ENCODE peak calls at places on chromosomes 3 and 15, in four cellular contexts. One of them, this sample, is unnamed.
A peak's percentile ranks its signal among the peaks of the same experiment; 100 is the strongest.

GRCh38 chr3:23085256-23085655 is 117.9 kb upstream of the UBE2E2 start:
- DNase-seq in activated naive CD4-positive, alpha-beta T cell treated with anti-CD3 and anti-CD28 coated beads, Interleukin-2, amount 10 ng/mL, durations not matched to agents 7 days and 5 days: no peak
- DNase-seq in choroid plexus epithelial cell: peak; percentile 54
- DNase-seq in stimulated activated CD4-positive, alpha-beta T cell treated with anti-CD3 and anti-CD28 coated beads, Interleukin-1b, Interleukin-23, amount 100 ng/mL, for 4 hours: no peak
- DNase-seq in this sample: no peak

GRCh38 chr15:72202302-72202701 is 4.7 kb upstream of the GRAMD2A start:
- DNase-seq in activated naive CD4-positive, alpha-beta T cell treated with anti-CD3 and anti-CD28 coated beads, Interleukin-2, amount 10 ng/mL, durations not matched to agents 7 days and 5 days: no peak
- DNase-seq in choroid plexus epithelial cell: no peak
- DNase-seq in stimulated activated CD4-positive, alpha-beta T cell treated with anti-CD3 and anti-CD28 coated beads, Interleukin-1b, Interleukin-23, amount 100 ng/mL, for 4 hours: no peak
- DNase-seq in this sample: no peak

GRCh38 chr3:36744770-36745169 is 19.6 kb downstream of the DCLK3 start:
- DNase-seq in activated naive CD4-positive, alpha-beta T cell treated with anti-CD3 and anti-CD28 coated beads, Interleukin-2, amount 10 ng/mL, durations not matched to agents 7 days and 5 days: no peak
- DNase-seq in choroid plexus epithelial cell: no peak
- DNase-seq in stimulated activated CD4-positive, alpha-beta T cell treated with anti-CD3 and anti-CD28 coated beads, Interleukin-1b, Interleukin-23, amount 100 ng/mL, for 4 hours: no peak
- DNase-seq in this sample: no peak

GRCh38 chr3:183584246-183584913 is 28.9 kb upstream of the KLHL6 start:
- DNase-seq in activated naive CD4-positive, alpha-beta T cell treated with anti-CD3 and anti-CD28 coated beads, Interleukin-2, amount 10 ng/mL, durations not matched to agents 7 days and 5 days: no peak
- DNase-seq in choroid plexus epithelial cell: peak; percentile 62
- DNase-seq in stimulated activated CD4-positive, alpha-beta T cell treated with anti-CD3 and anti-CD28 coated beads, Interleukin-1b, Interleukin-23, amount 100 ng/mL, for 4 hours: no peak
- DNase-seq in this sample: no peak

GRCh38 chr3:112464264-112464663 is 35.0 kb downstream of the BTLA start:
- DNase-seq in activated naive CD4-positive, alpha-beta T cell treated with anti-CD3 and anti-CD28 coated beads, Interleukin-2, amount 10 ng/mL, durations not matched to agents 7 days and 5 days: peak; percentile 25
- DNase-seq in choroid plexus epithelial cell: peak; percentile 47
- DNase-seq in stimulated activated CD4-positive, alpha-beta T cell treated with anti-CD3 and anti-CD28 coated beads, Interleukin-1b, Interleukin-23, amount 100 ng/mL, for 4 hours: no peak
- DNase-seq in this sample: no peak

GRCh38 chr3:72632129-72632528 is 216.1 kb downstream of the SHQ1 start:
- DNase-seq in activated naive CD4-positive, alpha-beta T cell treated with anti-CD3 and anti-CD28 coated beads, Interleukin-2, amount 10 ng/mL, durations not matched to agents 7 days and 5 days: no peak
- DNase-seq in choroid plexus epithelial cell: no peak
- DNase-seq in stimulated activated CD4-positive, alpha-beta T cell treated with anti-CD3 and anti-CD28 coated beads, Interleukin-1b, Interleukin-23, amount 100 ng/mL, for 4 hours: no peak
- DNase-seq in this sample: no peak

GRCh38 chr3:126607214-126607908 is 47.6 kb downstream of the TXNRD3 start:
- DNase-seq in activated naive CD4-positive, alpha-beta T cell treated with anti-CD3 and anti-CD28 coated beads, Interleukin-2, amount 10 ng/mL, durations not matched to agents 7 days and 5 days: no peak
- DNase-seq in choroid plexus epithelial cell: peak; percentile 68
- DNase-seq in stimulated activated CD4-positive, alpha-beta T cell treated with anti-CD3 and anti-CD28 coated beads, Interleukin-1b, Interleukin-23, amount 100 ng/mL, for 4 hours: no peak
- DNase-seq in this sample: peak; percentile 32

GRCh38 chr3:127820871-127821853 is 1.2 kb downstream of the MGLL start:
- DNase-seq in activated naive CD4-positive, alpha-beta T cell treated with anti-CD3 and anti-CD28 coated beads, Interleukin-2, amount 10 ng/mL, durations not matched to agents 7 days and 5 days: no peak
- DNase-seq in choroid plexus epithelial cell: peak; percentile 26
- DNase-seq in stimulated activated CD4-positive, alpha-beta T cell treated with anti-CD3 and anti-CD28 coated beads, Interleukin-1b, Interleukin-23, amount 100 ng/mL, for 4 hours: no peak
- DNase-seq in this sample: peak; percentile 24

GRCh38 chr15:70722266-70723123 is 40.9 kb downstream of the UACA start:
- DNase-seq in activated naive CD4-positive, alpha-beta T cell treated with anti-CD3 and anti-CD28 coated beads, Interleukin-2, amount 10 ng/mL, durations not matched to agents 7 days and 5 days: no peak
- DNase-seq in choroid plexus epithelial cell: peak; percentile 79
- DNase-seq in stimulated activated CD4-positive, alpha-beta T cell treated with anti-CD3 and anti-CD28 coated beads, Interleukin-1b, Interleukin-23, amount 100 ng/mL, for 4 hours: no peak
- DNase-seq in this sample: no peak

GRCh38 chr3:196517919-196518318 is 2.8 kb upstream of the SMCO1 start:
- DNase-seq in activated naive CD4-positive, alpha-beta T cell treated with anti-CD3 and anti-CD28 coated beads, Interleukin-2, amount 10 ng/mL, durations not matched to agents 7 days and 5 days: no peak
- DNase-seq in choroid plexus epithelial cell: no peak
- DNase-seq in stimulated activated CD4-positive, alpha-beta T cell treated with anti-CD3 and anti-CD28 coated beads, Interleukin-1b, Interleukin-23, amount 100 ng/mL, for 4 hours: no peak
- DNase-seq in this sample: no peak

GRCh38 chr3:46693897-46694235 is 387 bp upstream of the ALS2CL start:
- DNase-seq in activated naive CD4-positive, alpha-beta T cell treated with anti-CD3 and anti-CD28 coated beads, Interleukin-2, amount 10 ng/mL, durations not matched to agents 7 days and 5 days: no peak
- DNase-seq in choroid plexus epithelial cell: no peak
- DNase-seq in stimulated activated CD4-positive, alpha-beta T cell treated with anti-CD3 and anti-CD28 coated beads, Interleukin-1b, Interleukin-23, amount 100 ng/mL, for 4 hours: no peak
- DNase-seq in this sample: no peak

GRCh38 chr3:87733671-87734367 is 325.0 kb downstream of the CGGBP1 start:
- DNase-seq in activated naive CD4-positive, alpha-beta T cell treated with anti-CD3 and anti-CD28 coated beads, Interleukin-2, amount 10 ng/mL, durations not matched to agents 7 days and 5 days: no peak
- DNase-seq in choroid plexus epithelial cell: no peak
- DNase-seq in stimulated activated CD4-positive, alpha-beta T cell treated with anti-CD3 and anti-CD28 coated beads, Interleukin-1b, Interleukin-23, amount 100 ng/mL, for 4 hours: no peak
- DNase-seq in this sample: no peak

GRCh38 chr3:107997666-107998065 is 93.2 kb downstream of the CD47 start:
- DNase-seq in activated naive CD4-positive, alpha-beta T cell treated with anti-CD3 and anti-CD28 coated beads, Interleukin-2, amount 10 ng/mL, durations not matched to agents 7 days and 5 days: no peak
- DNase-seq in choroid plexus epithelial cell: no peak
- DNase-seq in stimulated activated CD4-positive, alpha-beta T cell treated with anti-CD3 and anti-CD28 coated beads, Interleukin-1b, Interleukin-23, amount 100 ng/mL, for 4 hours: no peak
- DNase-seq in this sample: no peak

GRCh38 chr3:166556955-166557354 is 719.7 kb upstream of the BCHE start:
- DNase-seq in activated naive CD4-positive, alpha-beta T cell treated with anti-CD3 and anti-CD28 coated beads, Interleukin-2, amount 10 ng/mL, durations not matched to agents 7 days and 5 days: no peak
- DNase-seq in choroid plexus epithelial cell: no peak
- DNase-seq in stimulated activated CD4-positive, alpha-beta T cell treated with anti-CD3 and anti-CD28 coated beads, Interleukin-1b, Interleukin-23, amount 100 ng/mL, for 4 hours: no peak
- DNase-seq in this sample: no peak

GRCh38 chr15:94584833-94585244 is 353.5 kb downstream of the MCTP2 start:
- DNase-seq in activated naive CD4-positive, alpha-beta T cell treated with anti-CD3 and anti-CD28 coated beads, Interleukin-2, amount 10 ng/mL, durations not matched to agents 7 days and 5 days: peak; percentile 74
- DNase-seq in choroid plexus epithelial cell: peak; percentile 17
- DNase-seq in stimulated activated CD4-positive, alpha-beta T cell treated with anti-CD3 and anti-CD28 coated beads, Interleukin-1b, Interleukin-23, amount 100 ng/mL, for 4 hours: no peak
- DNase-seq in this sample: peak; percentile 78